ENCODE peak calls at places on chromosomes 5 and 9, in seven cellular contexts. A is psoas muscle, M is cardiac muscle cell, G is uterus, R is heart left ventricle, H is upper lobe of right lung, I is OCI-LY7. K is an unnamed sample.
A peak's percentile ranks its signal among the peaks of the same experiment; 100 is the strongest.

GRCh38 chr9:115590016-115590415 is 472.1 kb upstream of the TNC start:
- DNase-seq in H (no peak), M (no peak), I (no peak), R (no peak), A (no peak), G (peak; percentile 31), K (no peak)

GRCh38 chr5:129830288-129830687 is 74.0 kb upstream of the CHSY3 start:
- DNase-seq in R (no peak), G (no peak), I (no peak), A (no peak), H (no peak), M (no peak), K (no peak)

GRCh38 chr5:35089688-35090314 is 42.1 kb upstream of the AGXT2 start:
- DNase-seq in A (no peak), I (peak; percentile 56), G (peak; percentile 62), H (no peak), M (peak; percentile 63), R (no peak), K (no peak)

GRCh38 chr9:5582835-5583195 is 46.1 kb upstream of the RIC1 start:
- DNase-seq in M (no peak), I (peak; percentile 63), R (no peak), A (no peak), G (no peak), H (no peak), K (no peak)

GRCh38 chr5:106584268-106584667 is 1086.5 kb downstream of the EFNA5 start:
- DNase-seq in A (no peak), I (no peak), H (no peak), R (no peak), G (no peak), M (no peak), K (no peak)

GRCh38 chr9:113154471-113154870 is 3.7 kb downstream of the SLC31A2 start:
- DNase-seq in H (no peak), M (no peak), R (no peak), G (no peak), I (no peak), A (peak; percentile 70), K (no peak)

GRCh38 chr5:5270161-5270560 is 130.0 kb downstream of the ADAMTS16 start:
- DNase-seq in A (no peak), I (no peak), H (no peak), G (no peak), R (no peak), M (no peak), K (no peak)

GRCh38 chr5:5217371-5217770 is 77.2 kb downstream of the ADAMTS16 start:
- DNase-seq in M (no peak), G (no peak), A (no peak), R (no peak), I (no peak), H (no peak), K (no peak)

GRCh38 chr5:157518963-157519362 is 56.6 kb downstream of the ADAM19 start:
- DNase-seq in M (no peak), I (no peak), A (no peak), H (no peak), R (no peak), G (no peak), K (no peak)

GRCh38 chr5:87400305-87400899 is 12.3 kb downstream of the CCNH start:
- DNase-seq in I (peak; percentile 63), M (peak; percentile 14), R (no peak), G (no peak), H (no peak), A (no peak), K (no peak)

GRCh38 chr5:143056792-143057579 is 286.8 kb downstream of the ARHGAP26 start:
- DNase-seq in R (no peak), I (no peak), A (no peak), M (no peak), H (no peak), G (no peak), K (no peak)

GRCh38 chr5:154189819-154190651 is 498 bp upstream of the GALNT10 start:
- DNase-seq in I (peak; percentile 90), H (peak; percentile 94), A (peak; percentile 94), R (peak; percentile 94), G (peak; percentile 72), M (peak; percentile 87), K (peak; percentile 93)

GRCh38 chr9:33453999-33454660 is 6.7 kb upstream of the AQP3 start:
- DNase-seq in G (no peak), R (no peak), I (peak; percentile 80), H (no peak), A (no peak), M (no peak), K (no peak)

GRCh38 chr5:133985540-133986180 is 17.2 kb upstream of the C5orf15 start:
- DNase-seq in G (no peak), I (no peak), H (no peak), M (no peak), R (no peak), A (no peak), K (no peak)

GRCh38 chr5:87110721-87111120 is 157.0 kb upstream of the RASA1 start:
- DNase-seq in G (no peak), R (no peak), A (no peak), H (no peak), M (no peak), I (no peak), K (no peak)

GRCh38 chr9:83649080-83649479 is 26.1 kb downstream of the IDNK start:
- DNase-seq in R (peak; percentile 83), A (peak; percentile 86), M (peak; percentile 48), I (peak; percentile 62), G (peak; percentile 27), H (peak; percentile 82), K (peak; percentile 73)

GRCh38 chr9:114719290-114719689 is 37.3 kb upstream of the TEX48 start:
- DNase-seq in R (no peak), G (no peak), A (no peak), H (no peak), I (no peak), M (no peak), K (no peak)

GRCh38 chr9:38145526-38146053 is 76.6 kb upstream of the SHB start:
- DNase-seq in H (peak; percentile 30), R (no peak), A (no peak), G (no peak), M (no peak), I (no peak), K (no peak)

GRCh38 chr9:83382421-83382820 is 155.8 kb downstream of the FRMD3 start:
- DNase-seq in M (no peak), R (no peak), I (no peak), G (no peak), A (no peak), H (no peak), K (no peak)

GRCh38 chr9:109487247-109487646 is 10.9 kb downstream of the PTPN3 start:
- DNase-seq in I (no peak), G (no peak), R (no peak), M (no peak), A (no peak), H (no peak), K (no peak)

GRCh38 chr5:68845121-68845520 is 248.7 kb upstream of the SLC30A5 start:
- DNase-seq in R (no peak), I (no peak), H (no peak), A (no peak), G (no peak), M (no peak), K (no peak)

GRCh38 chr9:12908910-12909309 is 134.1 kb downstream of the LURAP1L start:
- DNase-seq in A (no peak), H (no peak), G (no peak), I (no peak), R (no peak), M (no peak), K (no peak)

GRCh38 chr5:71924980-71925379 is 182.3 kb upstream of the MAP1B start:
- DNase-seq in H (no peak), I (no peak), G (no peak), M (no peak), R (no peak), A (no peak), K (no peak)

GRCh38 chr9:99264070-99264469 is 42.0 kb downstream of the SEC61B start:
- DNase-seq in I (no peak), H (no peak), A (no peak), R (no peak), G (no peak), M (no peak), K (no peak)

DNA sequence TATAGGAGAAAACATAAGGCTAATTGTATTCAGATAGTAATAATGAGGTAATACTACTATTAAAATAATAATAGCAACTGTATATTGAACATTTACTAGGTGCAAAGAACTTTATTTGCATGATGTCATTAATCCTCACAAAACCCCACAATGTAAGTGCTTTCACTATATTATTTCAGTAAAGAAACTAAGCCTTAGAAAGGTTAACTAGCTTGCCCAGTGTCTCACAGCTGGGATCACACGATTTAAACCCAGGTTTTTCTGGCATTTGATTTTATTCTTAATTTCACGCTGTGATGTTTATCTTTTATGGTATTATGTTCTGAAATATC is 50.0 kb downstream of the JAKMIP2 start:
- DNase-seq in G (no peak), M (no peak), I (no peak), H (no peak), A (no peak), R (no peak), K (no peak)
- H3K27ac ChIP-seq in G (no peak overlapping the region), M (no peak overlapping the region), I (no peak overlapping the region), H (no peak overlapping the region), A (no peak overlapping the region), R (no peak overlapping the region), K (no peak overlapping the region)

GRCh38 chr9:18190671-18191374 is 283.1 kb upstream of the ADAMTSL1 start:
- DNase-seq in R (no peak), A (no peak), H (no peak), M (no peak), G (no peak), I (no peak), K (no peak)
- TF ChIP-seq CTCF in R (no peak), A (no peak), H (no peak), M (no peak), G (no peak), I (peak; percentile 42), K (no peak)

GRCh38 chr9:92609142-92609500 is 60.8 kb downstream of the IPPK start:
- DNase-seq in G (no peak), H (no peak), M (peak; percentile 12), I (no peak), R (no peak), A (no peak), K (no peak)
- H3K27ac ChIP-seq in G (peak overlapping the region; percentile 68), H (peak overlapping the region; percentile 30), M (peak overlapping the region; percentile 60), I (no peak overlapping the region), R (peak overlapping the region; percentile 86), A (peak overlapping the region; percentile 54), K (peak overlapping the region; percentile 3)

GRCh38 chr5:73783823-73784222 is 157.8 kb downstream of the ARHGEF28 start:
- DNase-seq in I (peak; percentile 2), R (no peak), G (no peak), H (no peak), M (no peak), A (no peak), K (no peak)
- TF ChIP-seq CTCF in I (peak; percentile 52), R (peak; percentile 21), G (no peak), H (peak; percentile 43), M (peak; percentile 41), A (peak; percentile 9), K (peak; percentile 35)

DNA sequence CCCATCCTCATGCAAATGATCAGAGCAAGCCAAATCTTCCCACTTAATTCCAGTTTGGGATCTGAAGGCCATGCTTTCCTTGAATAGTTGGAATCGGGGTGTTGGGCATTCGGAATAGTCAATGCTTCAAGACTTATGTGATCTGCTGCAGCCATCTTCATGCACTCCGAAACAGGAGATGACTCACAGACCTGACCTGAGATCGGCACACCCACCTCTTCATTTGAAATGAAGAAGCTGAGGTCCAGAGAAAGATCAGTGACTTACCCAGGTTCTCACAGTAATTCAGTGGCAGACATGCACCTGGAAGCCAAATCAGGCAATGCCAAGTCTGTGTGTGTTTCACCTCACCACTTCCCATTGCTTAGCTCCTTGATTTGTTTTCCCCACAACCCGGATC is 33.0 kb downstream of the FOXD1 start:
- DNase-seq in H (no peak), I (no peak), R (no peak), A (no peak), M (no peak), G (no peak), K (no peak)
- H3K27ac ChIP-seq in H (no peak overlapping the region), I (no peak overlapping the region), R (no peak overlapping the region), A (no peak overlapping the region), M (no peak overlapping the region), G (no peak overlapping the region), K (no peak overlapping the region)

K was measured in lower lobe of right lung.